ENCODE peak calls at places on chromosomes 5 and 9, in ten cellular contexts. F is spleen, I is aorta, A is transverse colon, R is H1, K is vagina, L is GM12878, T is mesendoderm, J is neural progenitor cell, X is tibial artery. P is an unnamed sample. For H3K4me1, the result is how much of the 10 kb centered on the place peaks cover.

GRCh38 chr9:94222870-94223269 is 36.2 kb upstream of the ZNF169 start:
- DNase-seq in F (no peak), I (no peak), A (no peak), R (no peak), K (no peak), L (no peak), T (no peak), J (no peak), X (no peak), P (no peak)

GRCh38 chr5:144979516-144980264 is 809.0 kb downstream of the KCTD16 start:
- DNase-seq in F (no peak), I (no peak), A (no peak), R (no peak), K (no peak), L (no peak), T (peak), J (no peak), X (no peak), P (no peak)

GRCh38 chr5:454936-455335 is 12.0 kb downstream of the EXOC3 start:
- DNase-seq in F (peak), I (peak), A (peak), R (no peak), K (no peak), L (no peak), T (no peak), J (no peak), X (peak), P (no peak)

GRCh38 chr5:62385136-62385535 is 18.6 kb downstream of the DIMT1 start:
- DNase-seq in F (no peak), I (no peak), A (no peak), R (no peak), K (no peak), L (no peak), T (no peak), J (no peak), X (no peak), P (no peak)

GRCh38 chr5:6466975-6467567 is 18.4 kb downstream of the UBE2QL1 start:
- DNase-seq in F (no peak), I (no peak), A (no peak), R (no peak), K (no peak), L (no peak), T (no peak), J (no peak), X (peak), P (no peak)

GRCh38 chr5:175828676-175829075 is 42.7 kb upstream of the CPLX2 start:
- DNase-seq in F (no peak), I (no peak), A (no peak), R (no peak), K (no peak), L (no peak), T (no peak), J (no peak), X (no peak), P (no peak)

GRCh38 chr9:81564632-81565031 is 124.7 kb downstream of the TLE1 start:
- DNase-seq in F (no peak), I (no peak), A (no peak), R (no peak), K (no peak), L (no peak), T (no peak), J (no peak), X (no peak), P (no peak)

GRCh38 chr9:8955315-8955714 is 1155.7 kb upstream of the DMAC1 start:
- DNase-seq in F (no peak), I (no peak), A (no peak), R (no peak), K (no peak), L (no peak), T (peak), J (no peak), X (no peak), P (no peak)

GRCh38 chr5:141681695-141682641 is at the start of gene ARAP3:
- DNase-seq in F (peak), I (peak), A (peak), R (no peak), K (no peak), L (no peak), T (peak), J (peak), X (peak), P (peak)

GRCh38 chr5:91464886-91465646 is 81.9 kb upstream of the ARRDC3 start:
- DNase-seq in F (no peak), I (no peak), A (no peak), R (no peak), K (no peak), L (no peak), T (no peak), J (no peak), X (no peak), P (no peak)

GRCh38 chr9:108484468-108484867 is 371.3 kb downstream of the ACTL7B start:
- DNase-seq in F (no peak), I (no peak), A (no peak), R (no peak), K (no peak), L (no peak), T (no peak), J (no peak), X (no peak), P (no peak)

GRCh38 chr9:131227112-131228058 is 48.9 kb downstream of the FAM78A start:
- DNase-seq in F (no peak), I (no peak), A (peak), R (no peak), K (no peak), L (no peak), T (no peak), J (no peak), X (no peak), P (no peak)

GRCh38 chr9:38386319-38386895 is 6.1 kb upstream of the ALDH1B1 start:
- DNase-seq in F (no peak), I (no peak), A (peak), R (no peak), K (no peak), L (no peak), T (no peak), J (no peak), X (peak), P (no peak)

GRCh38 chr9:98365724-98366123 is 110.3 kb upstream of the TBC1D2 start:
- DNase-seq in F (no peak), I (no peak), A (no peak), R (no peak), K (peak), L (no peak), T (no peak), J (no peak), X (no peak), P (no peak)

GRCh38 chr9:77834898-77835505 is 186.9 kb upstream of the GNA14 start:
- DNase-seq in F (no peak), I (no peak), A (no peak), R (no peak), K (no peak), L (no peak), T (no peak), J (no peak), X (no peak), P (peak)

GRCh38 chr5:141121563-141121962 is at the start of gene PCDHB4:
- DNase-seq in F (no peak), I (no peak), A (no peak), R (no peak), K (no peak), L (no peak), T (peak), J (peak), X (no peak), P (no peak)

GRCh38 chr5:178373711-178374110 is 141.1 kb upstream of the PHYKPL start:
- DNase-seq in F (no peak), I (peak), A (no peak), R (no peak), K (no peak), L (no peak), T (no peak), J (no peak), X (no peak), P (no peak)

GRCh38 chr9:120941046-120941770 is 14.6 kb upstream of the TRAF1 start:
- DNase-seq in F (no peak), I (no peak), A (no peak), R (no peak), K (no peak), L (no peak), T (no peak), J (no peak), X (no peak), P (no peak)

GRCh38 chr5:171323007-171323406 is 14.0 kb downstream of the TLX3 start:
- DNase-seq in F (no peak), I (no peak), A (no peak), R (no peak), K (no peak), L (no peak), T (no peak), J (no peak), X (no peak), P (no peak)

GRCh38 chr5:172123269-172123692 is 64.7 kb downstream of the STK10 start:
- DNase-seq in F (no peak), I (peak), A (peak), R (no peak), K (no peak), L (no peak), T (peak), J (peak), X (no peak), P (peak)

GRCh38 chr9:5799314-5799713 is 33.6 kb downstream of the ERMP1 start:
- DNase-seq in F (no peak), I (no peak), A (no peak), R (no peak), K (no peak), L (no peak), T (peak), J (peak), X (no peak), P (no peak)

GRCh38 chr5:7801898-7802614 is 48.9 kb downstream of the CFAP90 start:
- DNase-seq in F (no peak), I (no peak), A (no peak), R (no peak), K (no peak), L (no peak), T (no peak), J (no peak), X (peak), P (no peak)

GRCh38 chr9:15936316-15936869 is 383.6 kb downstream of the CCDC171 start:
- DNase-seq in F (no peak), I (peak), A (no peak), R (no peak), K (no peak), L (no peak), T (no peak), J (no peak), X (no peak), P (no peak)

DNA sequence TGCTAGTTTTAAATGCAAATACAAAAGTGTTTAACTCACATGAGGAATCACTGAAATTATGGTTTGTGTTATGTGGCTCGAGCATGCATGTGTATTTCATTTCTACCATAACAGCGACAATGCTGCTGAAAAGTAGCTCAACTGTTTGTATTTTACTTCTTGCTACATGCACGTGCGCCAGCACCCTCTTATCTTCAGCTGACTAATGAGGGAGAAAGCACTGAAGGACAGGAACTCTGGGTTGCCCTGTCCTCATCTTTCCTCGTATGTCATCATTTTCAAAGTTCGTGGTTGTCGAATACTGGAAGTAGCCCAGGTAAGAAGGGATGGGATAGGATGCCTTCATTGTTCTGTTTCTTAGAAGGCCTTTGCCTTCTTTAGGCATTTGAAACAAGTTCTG is 120.3 kb downstream of the SYK start:
- DNase-seq in F (no peak), I (no peak), A (no peak), R (no peak), K (no peak), L (no peak), T (no peak), J (no peak), X (no peak), P (no peak)
- H3K4me1 ChIP-seq in F (under half), I (under half), A (under half), R (under half), K (under half), L (under half), T (under half), J (under half), X (under half), P (under half)

GRCh38 chr9:127943746-127944145 is 6.1 kb upstream of the DPM2 start:
- DNase-seq in F (peak), I (peak), A (peak), R (peak), K (no peak), L (no peak), T (peak), J (peak), X (peak), P (peak)

GRCh38 chr9:127945942-127946341 is 8.3 kb upstream of the DPM2 start:
- DNase-seq in F (no peak), I (no peak), A (no peak), R (no peak), K (no peak), L (no peak), T (no peak), J (no peak), X (no peak), P (no peak)

GRCh38 chr9:127946728-127947127 is 9.1 kb upstream of the DPM2 start:
- DNase-seq in F (no peak), I (no peak), A (no peak), R (no peak), K (no peak), L (no peak), T (no peak), J (no peak), X (no peak), P (no peak)

GRCh38 chr9:127944586-127945218 is 7.0 kb upstream of the DPM2 start:
- DNase-seq in F (no peak), I (no peak), A (no peak), R (no peak), K (no peak), L (no peak), T (no peak), J (no peak), X (no peak), P (no peak)

GRCh38 chr9:127945338-127945737 is 7.7 kb upstream of the DPM2 start:
- DNase-seq in F (no peak), I (no peak), A (no peak), R (no peak), K (no peak), L (no peak), T (no peak), J (no peak), X (no peak), P (no peak)
- H3K4me1 ChIP-seq in F (under half), I (under half), A (under half), R (under half), K (half or more), L (under half), T (under half), J (under half), X (under half), P (under half)

GRCh38 chr9:96342553-96343245 is 40.7 kb upstream of the HSD17B3 start:
- DNase-seq in F (peak), I (no peak), A (no peak), R (no peak), K (no peak), L (no peak), T (no peak), J (no peak), X (no peak), P (peak)

GRCh38 chr9:96340707-96341106 is 38.7 kb upstream of the HSD17B3 start:
- DNase-seq in F (no peak), I (no peak), A (no peak), R (no peak), K (no peak), L (no peak), T (no peak), J (no peak), X (no peak), P (no peak)

GRCh38 chr9:96348261-96348660 is 35.2 kb downstream of the SLC35D2 start:
- DNase-seq in F (no peak), I (no peak), A (no peak), R (no peak), K (no peak), L (no peak), T (peak), J (no peak), X (no peak), P (no peak)

GRCh38 chr9:96345551-96345950 is 38.0 kb downstream of the SLC35D2 start:
- DNase-seq in F (no peak), I (no peak), A (no peak), R (no peak), K (no peak), L (no peak), T (no peak), J (no peak), X (no peak), P (no peak)

DNA sequence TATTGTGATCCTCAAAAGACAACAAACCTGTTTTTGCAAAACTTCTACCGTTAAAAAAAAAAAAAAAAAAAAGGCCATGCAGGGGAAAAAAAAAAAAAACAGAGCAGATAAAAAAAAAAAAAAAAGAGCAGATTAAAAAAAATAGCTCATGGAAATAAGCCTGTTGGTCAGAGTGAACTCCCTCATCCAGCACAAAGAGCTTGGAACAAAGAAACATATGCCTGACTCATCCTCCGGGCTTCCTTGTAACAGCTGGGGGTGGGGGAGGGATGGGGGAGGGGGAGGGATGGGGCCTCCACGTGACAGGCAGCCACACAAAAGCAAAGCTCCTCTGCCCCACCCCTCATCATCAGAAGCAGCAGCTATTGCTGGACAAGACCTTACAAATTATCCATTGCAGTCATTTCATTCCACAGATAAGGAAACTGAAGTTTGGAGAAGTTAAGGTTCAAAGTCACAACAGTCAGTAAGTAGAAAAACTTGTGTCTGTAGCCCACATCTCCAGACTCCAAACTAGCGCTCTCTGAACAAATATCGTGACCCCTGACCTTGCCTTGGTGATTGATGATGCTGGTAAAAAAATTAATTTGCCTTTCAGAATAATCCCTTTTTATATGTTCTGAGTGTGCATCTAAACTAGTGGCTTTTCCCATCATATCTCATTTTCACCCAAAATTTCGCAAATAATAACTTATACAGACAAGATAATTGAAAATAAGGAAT is 38.9 kb downstream of the SLC35D2 start:
- DNase-seq in F (no peak), I (no peak), A (peak), R (no peak), K (peak), L (no peak), T (peak), J (peak), X (peak), P (peak)
- H3K4me1 ChIP-seq in F (under half), I (under half), A (under half), R (under half), K (under half), L (under half), T (under half), J (under half), X (under half), P (under half)

GRCh38 chr9:19130436-19130835 is 3.1 kb upstream of the PLIN2 start:
- DNase-seq in F (no peak), I (no peak), A (no peak), R (no peak), K (no peak), L (no peak), T (no peak), J (peak), X (no peak), P (no peak)
- H3K4me1 ChIP-seq in F (under half), I (under half), A (under half), R (under half), K (under half), L (under half), T (under half), J (under half), X (under half), P (under half)

GRCh38 chr5:151142933-151143332 is 14.6 kb downstream of the ANXA6 start:
- DNase-seq in F (no peak), I (no peak), A (no peak), R (no peak), K (no peak), L (no peak), T (no peak), J (no peak), X (no peak), P (no peak)
- H3K4me1 ChIP-seq in F (half or more), I (under half), A (under half), R (under half), K (half or more), L (half or more), T (under half), J (under half), X (half or more), P (under half)

DNA sequence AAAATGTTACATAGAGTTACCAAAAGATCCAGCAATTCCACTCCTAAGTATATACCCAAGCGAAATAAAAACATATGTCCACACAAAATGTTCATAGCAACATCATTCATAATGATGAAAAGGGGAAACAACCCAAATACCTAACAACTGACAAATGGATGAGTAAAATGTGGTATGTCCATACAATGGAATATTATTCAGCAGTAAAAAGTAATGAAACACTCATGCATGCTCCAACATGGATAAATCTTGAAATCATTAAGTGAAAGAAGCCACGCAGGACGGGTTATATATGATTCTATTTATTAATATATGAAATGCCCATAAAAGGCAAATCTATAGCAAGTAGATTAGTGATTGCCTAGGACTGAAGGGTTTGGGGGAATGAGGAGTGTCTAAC is 6.0 kb downstream of the DENND1A start:
- DNase-seq in F (no peak), I (no peak), A (no peak), R (no peak), K (no peak), L (no peak), T (no peak), J (no peak), X (no peak), P (no peak)
- H3K4me1 ChIP-seq in F (under half), I (under half), A (under half), R (under half), K (under half), L (under half), T (under half), J (under half), X (under half), P (under half)

P was measured in colonic mucosa.